ENCODE peak calls at places on chromosomes 3 and 15, in six cellular contexts. One of them, this sample, is unnamed.

GRCh38 chr15:43226436-43227305 is 5.9 kb upstream of the EPB42 start:
- DNase-seq in heart left ventricle: no peak
- DNase-seq in CD4-positive, alpha-beta memory T cell: no peak
- DNase-seq in GM23248: no peak
- DNase-seq in psoas muscle: no peak
- DNase-seq in CD8-positive, alpha-beta memory T cell: no peak
- DNase-seq in this sample: no peak

GRCh38 chr3:52144796-52145735 is 9.2 kb downstream of the POC1A start:
- DNase-seq in heart left ventricle: no peak
- DNase-seq in CD4-positive, alpha-beta memory T cell: no peak
- DNase-seq in GM23248: no peak
- DNase-seq in psoas muscle: no peak
- DNase-seq in CD8-positive, alpha-beta memory T cell: no peak
- DNase-seq in this sample: no peak

GRCh38 chr3:105518806-105519418 is 152.2 kb downstream of the ALCAM start:
- DNase-seq in heart left ventricle: no peak
- DNase-seq in CD4-positive, alpha-beta memory T cell: peak; percentile 43
- DNase-seq in GM23248: peak; percentile 71
- DNase-seq in psoas muscle: no peak
- DNase-seq in CD8-positive, alpha-beta memory T cell: no peak
- DNase-seq in this sample: peak; percentile 53

GRCh38 chr15:81398456-81398855 is 24.4 kb upstream of the TMC3 start:
- DNase-seq in heart left ventricle: no peak
- DNase-seq in CD4-positive, alpha-beta memory T cell: no peak
- DNase-seq in GM23248: no peak
- DNase-seq in psoas muscle: no peak
- DNase-seq in CD8-positive, alpha-beta memory T cell: no peak
- DNase-seq in this sample: no peak

GRCh38 chr15:88247914-88248313 is 8.6 kb downstream of the NTRK3 start:
- DNase-seq in heart left ventricle: no peak
- DNase-seq in CD4-positive, alpha-beta memory T cell: no peak
- DNase-seq in GM23248: no peak
- DNase-seq in psoas muscle: no peak
- DNase-seq in CD8-positive, alpha-beta memory T cell: no peak
- DNase-seq in this sample: no peak

GRCh38 chr3:77296527-77296926 is 256.6 kb downstream of the ROBO2 start:
- DNase-seq in heart left ventricle: no peak
- DNase-seq in CD4-positive, alpha-beta memory T cell: no peak
- DNase-seq in GM23248: peak; percentile 9
- DNase-seq in psoas muscle: no peak
- DNase-seq in CD8-positive, alpha-beta memory T cell: no peak
- DNase-seq in this sample: no peak

GRCh38 chr15:75203017-75203907 is 1.6 kb downstream of the C15orf39 start:
- DNase-seq in heart left ventricle: no peak
- DNase-seq in CD4-positive, alpha-beta memory T cell: no peak
- DNase-seq in GM23248: peak; percentile 53
- DNase-seq in psoas muscle: no peak
- DNase-seq in CD8-positive, alpha-beta memory T cell: no peak
- DNase-seq in this sample: no peak

GRCh38 chr3:134568790-134569189 is 82.0 kb downstream of the KY start:
- DNase-seq in heart left ventricle: no peak
- DNase-seq in CD4-positive, alpha-beta memory T cell: no peak
- DNase-seq in GM23248: no peak
- DNase-seq in psoas muscle: no peak
- DNase-seq in CD8-positive, alpha-beta memory T cell: no peak
- DNase-seq in this sample: no peak

GRCh38 chr3:124923833-124924232 is 10.7 kb downstream of the MUC13 start:
- DNase-seq in heart left ventricle: no peak
- DNase-seq in CD4-positive, alpha-beta memory T cell: no peak
- DNase-seq in GM23248: peak; percentile 51
- DNase-seq in psoas muscle: no peak
- DNase-seq in CD8-positive, alpha-beta memory T cell: no peak
- DNase-seq in this sample: no peak

GRCh38 chr15:59996498-59997041 is 7.5 kb upstream of the FOXB1 start:
- DNase-seq in heart left ventricle: no peak
- DNase-seq in CD4-positive, alpha-beta memory T cell: no peak
- DNase-seq in GM23248: no peak
- DNase-seq in psoas muscle: no peak
- DNase-seq in CD8-positive, alpha-beta memory T cell: no peak
- DNase-seq in this sample: peak; percentile 81

GRCh38 chr3:172034786-172035685 is 4.3 kb upstream of the FNDC3B start:
- DNase-seq in heart left ventricle: no peak
- DNase-seq in CD4-positive, alpha-beta memory T cell: peak; percentile 46
- DNase-seq in GM23248: peak; percentile 54
- DNase-seq in psoas muscle: no peak
- DNase-seq in CD8-positive, alpha-beta memory T cell: no peak
- DNase-seq in this sample: peak; percentile 71

GRCh38 chr3:155001289-155002007 is 78.7 kb upstream of the MME start:
- DNase-seq in heart left ventricle: no peak
- DNase-seq in CD4-positive, alpha-beta memory T cell: no peak
- DNase-seq in GM23248: no peak
- DNase-seq in psoas muscle: no peak
- DNase-seq in CD8-positive, alpha-beta memory T cell: no peak
- DNase-seq in this sample: no peak

GRCh38 chr3:64871237-64871636 is 183.4 kb upstream of the ADAMTS9 start:
- DNase-seq in heart left ventricle: no peak
- DNase-seq in CD4-positive, alpha-beta memory T cell: no peak
- DNase-seq in GM23248: no peak
- DNase-seq in psoas muscle: no peak
- DNase-seq in CD8-positive, alpha-beta memory T cell: no peak
- DNase-seq in this sample: no peak

DNA sequence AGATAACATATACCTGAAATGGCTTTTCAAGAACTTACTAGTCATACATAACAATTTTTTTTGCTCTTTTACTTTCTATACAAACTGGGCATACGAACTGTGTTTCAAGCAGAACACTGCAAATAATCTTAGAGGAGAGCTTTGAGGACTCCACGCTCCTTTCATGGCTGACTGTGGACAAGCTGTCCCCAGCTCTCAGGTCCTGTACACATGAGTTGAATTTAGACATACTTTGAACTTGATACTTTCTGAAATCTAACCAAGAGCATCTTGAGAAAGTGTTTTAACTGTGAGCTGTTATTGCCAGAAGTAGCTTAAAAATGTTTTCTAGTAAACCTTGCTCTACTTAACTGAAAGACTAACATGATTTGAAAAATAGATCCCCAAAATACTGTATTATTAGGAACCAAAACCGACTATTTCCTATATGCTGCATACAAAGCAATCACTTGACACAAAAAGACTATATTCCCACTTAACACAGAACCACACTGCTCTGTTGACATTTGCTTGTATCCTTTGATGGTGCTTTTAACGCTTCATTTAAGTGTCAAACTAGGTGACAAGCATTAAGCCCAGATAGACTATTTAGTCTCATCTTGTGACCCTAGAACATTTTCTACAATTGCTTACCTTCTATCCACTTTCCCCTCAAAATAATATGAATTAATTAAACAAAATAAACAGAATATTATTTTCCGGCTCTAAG is 755.8 kb downstream of the ROBO1 start:
- DNase-seq in heart left ventricle: no peak
- DNase-seq in CD4-positive, alpha-beta memory T cell: no peak
- DNase-seq in GM23248: no peak
- DNase-seq in psoas muscle: no peak
- DNase-seq in CD8-positive, alpha-beta memory T cell: no peak
- DNase-seq in this sample: no peak
- H3K36me3 ChIP-seq in heart left ventricle: no peaks in the 10 kb centered on the region
- H3K36me3 ChIP-seq in CD4-positive, alpha-beta memory T cell: no peaks in the 10 kb centered on the region
- H3K36me3 ChIP-seq in GM23248: no peaks in the 10 kb centered on the region
- H3K36me3 ChIP-seq in psoas muscle: no peaks in the 10 kb centered on the region
- H3K36me3 ChIP-seq in CD8-positive, alpha-beta memory T cell: no peaks in the 10 kb centered on the region
- H3K36me3 ChIP-seq in this sample: no peaks in the 10 kb centered on the region

GRCh38 chr3:9473496-9473895 is 76.1 kb downstream of the SETD5 start:
- DNase-seq in heart left ventricle: no peak
- DNase-seq in CD4-positive, alpha-beta memory T cell: no peak
- DNase-seq in GM23248: peak; percentile 15
- DNase-seq in psoas muscle: no peak
- DNase-seq in CD8-positive, alpha-beta memory T cell: no peak
- DNase-seq in this sample: no peak

GRCh38 chr3:9467451-9467850 is 70.0 kb downstream of the SETD5 start:
- DNase-seq in heart left ventricle: no peak
- DNase-seq in CD4-positive, alpha-beta memory T cell: no peak
- DNase-seq in GM23248: no peak
- DNase-seq in psoas muscle: no peak
- DNase-seq in CD8-positive, alpha-beta memory T cell: no peak
- DNase-seq in this sample: no peak

GRCh38 chr3:9469953-9470352 is 72.5 kb downstream of the SETD5 start:
- DNase-seq in heart left ventricle: no peak
- DNase-seq in CD4-positive, alpha-beta memory T cell: no peak
- DNase-seq in GM23248: no peak
- DNase-seq in psoas muscle: no peak
- DNase-seq in CD8-positive, alpha-beta memory T cell: no peak
- DNase-seq in this sample: no peak

GRCh38 chr3:9468460-9468859 is 71.0 kb downstream of the SETD5 start:
- DNase-seq in heart left ventricle: no peak
- DNase-seq in CD4-positive, alpha-beta memory T cell: no peak
- DNase-seq in GM23248: peak; percentile 67
- DNase-seq in psoas muscle: no peak
- DNase-seq in CD8-positive, alpha-beta memory T cell: no peak
- DNase-seq in this sample: no peak
- H3K36me3 ChIP-seq in heart left ventricle: peaks cover 100% of the 10 kb centered on the region
- H3K36me3 ChIP-seq in CD4-positive, alpha-beta memory T cell: peaks cover 93% of the 10 kb centered on the region
- H3K36me3 ChIP-seq in GM23248: peaks cover 63% of the 10 kb centered on the region
- H3K36me3 ChIP-seq in psoas muscle: peaks cover 41% of the 10 kb centered on the region
- H3K36me3 ChIP-seq in CD8-positive, alpha-beta memory T cell: peaks cover 85% of the 10 kb centered on the region
- H3K36me3 ChIP-seq in this sample: peaks cover 97% of the 10 kb centered on the region

GRCh38 chr3:123141276-123141675 is 60.5 kb upstream of the SEC22A start:
- DNase-seq in heart left ventricle: no peak
- DNase-seq in CD4-positive, alpha-beta memory T cell: no peak
- DNase-seq in GM23248: no peak
- DNase-seq in psoas muscle: no peak
- DNase-seq in CD8-positive, alpha-beta memory T cell: no peak
- DNase-seq in this sample: no peak

GRCh38 chr3:123143669-123144411 is 57.9 kb upstream of the SEC22A start:
- DNase-seq in heart left ventricle: no peak
- DNase-seq in CD4-positive, alpha-beta memory T cell: no peak
- DNase-seq in GM23248: peak; percentile 35
- DNase-seq in psoas muscle: no peak
- DNase-seq in CD8-positive, alpha-beta memory T cell: no peak
- DNase-seq in this sample: peak; percentile 94

GRCh38 chr3:123137001-123137400 is 64.7 kb upstream of the SEC22A start:
- DNase-seq in heart left ventricle: no peak
- DNase-seq in CD4-positive, alpha-beta memory T cell: no peak
- DNase-seq in GM23248: no peak
- DNase-seq in psoas muscle: no peak
- DNase-seq in CD8-positive, alpha-beta memory T cell: no peak
- DNase-seq in this sample: no peak

GRCh38 chr3:123138819-123139517 is 62.8 kb upstream of the SEC22A start:
- DNase-seq in heart left ventricle: no peak
- DNase-seq in CD4-positive, alpha-beta memory T cell: no peak
- DNase-seq in GM23248: peak; percentile 41
- DNase-seq in psoas muscle: no peak
- DNase-seq in CD8-positive, alpha-beta memory T cell: no peak
- DNase-seq in this sample: no peak

GRCh38 chr3:123140591-123140990 is 61.2 kb upstream of the SEC22A start:
- DNase-seq in heart left ventricle: no peak
- DNase-seq in CD4-positive, alpha-beta memory T cell: no peak
- DNase-seq in GM23248: no peak
- DNase-seq in psoas muscle: no peak
- DNase-seq in CD8-positive, alpha-beta memory T cell: no peak
- DNase-seq in this sample: no peak
- H3K36me3 ChIP-seq in heart left ventricle: peaks cover 14% of the 10 kb centered on the region
- H3K36me3 ChIP-seq in CD4-positive, alpha-beta memory T cell: no peaks in the 10 kb centered on the region
- H3K36me3 ChIP-seq in GM23248: peaks cover 16% of the 10 kb centered on the region
- H3K36me3 ChIP-seq in psoas muscle: no peaks in the 10 kb centered on the region
- H3K36me3 ChIP-seq in CD8-positive, alpha-beta memory T cell: no peaks in the 10 kb centered on the region
- H3K36me3 ChIP-seq in this sample: peaks cover 69% of the 10 kb centered on the region

GRCh38 chr3:24645047-24645446 is 150.4 kb upstream of the THRB start:
- DNase-seq in heart left ventricle: no peak
- DNase-seq in CD4-positive, alpha-beta memory T cell: no peak
- DNase-seq in GM23248: no peak
- DNase-seq in psoas muscle: no peak
- DNase-seq in CD8-positive, alpha-beta memory T cell: no peak
- DNase-seq in this sample: no peak
- H3K36me3 ChIP-seq in heart left ventricle: no peaks in the 10 kb centered on the region
- H3K36me3 ChIP-seq in CD4-positive, alpha-beta memory T cell: no peaks in the 10 kb centered on the region
- H3K36me3 ChIP-seq in GM23248: no peaks in the 10 kb centered on the region
- H3K36me3 ChIP-seq in psoas muscle: no peaks in the 10 kb centered on the region
- H3K36me3 ChIP-seq in CD8-positive, alpha-beta memory T cell: no peaks in the 10 kb centered on the region
- H3K36me3 ChIP-seq in this sample: no peaks in the 10 kb centered on the region

GRCh38 chr15:101027920-101028319 is 108.8 kb downstream of the LRRK1 start:
- DNase-seq in heart left ventricle: no peak
- DNase-seq in CD4-positive, alpha-beta memory T cell: no peak
- DNase-seq in GM23248: no peak
- DNase-seq in psoas muscle: no peak
- DNase-seq in CD8-positive, alpha-beta memory T cell: no peak
- DNase-seq in this sample: peak; percentile 27

GRCh38 chr15:101026686-101027272 is 107.6 kb downstream of the LRRK1 start:
- DNase-seq in heart left ventricle: no peak
- DNase-seq in CD4-positive, alpha-beta memory T cell: no peak
- DNase-seq in GM23248: no peak
- DNase-seq in psoas muscle: no peak
- DNase-seq in CD8-positive, alpha-beta memory T cell: no peak
- DNase-seq in this sample: no peak

GRCh38 chr15:101025896-101026631 is 106.9 kb downstream of the LRRK1 start:
- DNase-seq in heart left ventricle: no peak
- DNase-seq in CD4-positive, alpha-beta memory T cell: no peak
- DNase-seq in GM23248: no peak
- DNase-seq in psoas muscle: no peak
- DNase-seq in CD8-positive, alpha-beta memory T cell: no peak
- DNase-seq in this sample: peak; percentile 30

GRCh38 chr15:101028321-101028720 is 109.2 kb downstream of the LRRK1 start:
- DNase-seq in heart left ventricle: no peak
- DNase-seq in CD4-positive, alpha-beta memory T cell: no peak
- DNase-seq in GM23248: no peak
- DNase-seq in psoas muscle: no peak
- DNase-seq in CD8-positive, alpha-beta memory T cell: no peak
- DNase-seq in this sample: peak; percentile 20

GRCh38 chr15:101027273-101027901 is 108.2 kb downstream of the LRRK1 start:
- DNase-seq in heart left ventricle: no peak
- DNase-seq in CD4-positive, alpha-beta memory T cell: no peak
- DNase-seq in GM23248: no peak
- DNase-seq in psoas muscle: no peak
- DNase-seq in CD8-positive, alpha-beta memory T cell: no peak
- DNase-seq in this sample: peak; percentile 45
- H3K36me3 ChIP-seq in heart left ventricle: peaks cover 5% of the 10 kb centered on the region
- H3K36me3 ChIP-seq in CD4-positive, alpha-beta memory T cell: no peaks in the 10 kb centered on the region
- H3K36me3 ChIP-seq in GM23248: no peaks in the 10 kb centered on the region
- H3K36me3 ChIP-seq in psoas muscle: no peaks in the 10 kb centered on the region
- H3K36me3 ChIP-seq in CD8-positive, alpha-beta memory T cell: no peaks in the 10 kb centered on the region
- H3K36me3 ChIP-seq in this sample: no peaks in the 10 kb centered on the region

DNA sequence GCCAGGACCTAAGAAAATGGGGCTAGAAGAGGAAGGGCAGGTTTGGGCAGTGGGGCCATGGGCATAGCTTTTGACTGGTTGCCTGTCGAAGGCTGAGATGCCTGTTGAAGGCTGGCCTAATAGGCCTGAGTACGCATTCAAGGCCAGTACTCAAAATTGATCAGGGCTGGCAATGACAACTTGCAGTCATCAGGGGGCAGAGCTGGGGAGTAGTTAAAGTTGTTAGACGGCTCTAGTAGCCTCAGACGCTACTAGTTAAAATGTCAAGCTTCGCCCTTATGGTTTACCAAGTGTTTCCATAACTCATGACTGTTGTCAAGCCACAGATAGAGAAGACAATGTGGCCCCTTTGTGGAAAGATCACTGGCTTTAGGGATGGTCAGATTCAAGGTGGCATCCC is 28.7 kb downstream of the SPG21 start:
- DNase-seq in heart left ventricle: no peak
- DNase-seq in CD4-positive, alpha-beta memory T cell: no peak
- DNase-seq in GM23248: no peak
- DNase-seq in psoas muscle: no peak
- DNase-seq in CD8-positive, alpha-beta memory T cell: no peak
- DNase-seq in this sample: no peak
- H3K36me3 ChIP-seq in heart left ventricle: peaks cover 100% of the 10 kb centered on the region
- H3K36me3 ChIP-seq in CD4-positive, alpha-beta memory T cell: peaks cover 47% of the 10 kb centered on the region
- H3K36me3 ChIP-seq in GM23248: peaks cover 52% of the 10 kb centered on the region
- H3K36me3 ChIP-seq in psoas muscle: peaks cover 16% of the 10 kb centered on the region
- H3K36me3 ChIP-seq in CD8-positive, alpha-beta memory T cell: peaks cover 31% of the 10 kb centered on the region
- H3K36me3 ChIP-seq in this sample: peaks cover 80% of the 10 kb centered on the region